ENCODE peak calls at places on chromosomes 3 and 15, in four cellular contexts. M is sigmoid colon, C is GM12865, S is AG09319. B is an unnamed sample.

GRCh38 chr3:41418961-41419691 is 219.8 kb downstream of the CTNNB1 start:
- DNase-seq in S (no peak), M (no peak), C (no peak), B (peak; percentile 65)

GRCh38 chr3:178492496-178492895 is 43.7 kb upstream of the KCNMB2 start:
- DNase-seq in S (no peak), C (no peak), M (no peak), B (no peak)

GRCh38 chr3:179829391-179829790 is 176.6 kb downstream of the USP13 start:
- DNase-seq in C (no peak), M (no peak), S (no peak), B (no peak)

GRCh38 chr3:74768010-74768409 is 153.6 kb upstream of the CNTN3 start:
- DNase-seq in C (no peak), S (no peak), M (no peak), B (no peak)

GRCh38 chr3:159919873-159920272 is 68.8 kb upstream of the IL12A start:
- DNase-seq in M (no peak), S (no peak), C (peak; percentile 75), B (no peak)

GRCh38 chr15:69554321-69554961 is 101.8 kb downstream of the RPLP1 start:
- DNase-seq in C (no peak), M (no peak), S (no peak), B (no peak)

GRCh38 chr15:60237411-60237810 is 160.4 kb downstream of the ANXA2 start:
- DNase-seq in S (no peak), C (no peak), M (no peak), B (no peak)

GRCh38 chr15:51097553-51098330 is 3.0 kb upstream of the TNFAIP8L3 start:
- DNase-seq in M (no peak), C (no peak), S (no peak), B (peak; percentile 69)

GRCh38 chr3:159775372-159775961 is 213.2 kb upstream of the IL12A start:
- DNase-seq in C (no peak), S (peak; percentile 74), M (peak; percentile 80), B (peak; percentile 80)

GRCh38 chr3:54631507-54632280 is 296.2 kb downstream of the LRTM1 start:
- DNase-seq in S (peak; percentile 42), C (no peak), M (no peak), B (no peak)

GRCh38 chr3:33030802-33031201 is 66.1 kb downstream of the GLB1 start:
- DNase-seq in M (no peak), C (peak; percentile 16), S (no peak), B (no peak)

GRCh38 chr3:24406900-24407299 is 87.8 kb downstream of the THRB start:
- DNase-seq in C (no peak), S (no peak), M (no peak), B (no peak)

DNA sequence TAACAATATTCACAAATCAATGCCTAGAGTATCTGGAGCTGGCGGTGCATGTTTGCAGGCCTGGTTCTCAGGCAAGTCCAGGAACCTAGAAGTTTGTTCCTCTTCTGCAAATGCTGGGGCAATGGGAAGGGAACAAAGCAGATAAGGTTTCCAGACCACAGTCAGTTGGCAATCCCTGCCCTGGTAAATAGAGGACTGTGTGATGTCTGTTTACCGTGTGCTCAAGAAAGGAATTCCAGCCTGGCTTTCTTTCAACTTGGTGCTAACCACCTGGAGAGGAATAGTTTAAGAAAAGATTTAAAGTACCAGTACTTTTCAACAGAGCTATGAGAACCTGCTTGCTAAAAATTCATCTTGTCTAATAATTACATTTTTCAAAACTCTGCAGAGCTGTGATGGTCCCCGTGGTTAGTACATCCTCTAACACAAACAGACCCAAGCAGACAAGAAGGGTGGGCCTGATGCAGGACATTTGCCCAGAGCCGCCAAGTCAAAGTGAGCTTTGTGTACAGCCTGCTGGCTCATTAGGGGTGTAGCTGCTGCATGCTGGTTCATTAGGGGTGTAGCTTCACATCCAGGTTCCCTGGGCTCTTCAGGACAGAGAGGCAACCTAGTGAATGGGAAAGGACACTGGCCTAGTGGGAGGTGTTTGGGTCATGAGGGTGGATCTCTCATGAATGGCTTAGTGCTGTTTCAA is 220.5 kb downstream of the SQOR start:
- DNase-seq in M (no peak), C (no peak), S (no peak), B (no peak)
- TF ChIP-seq CTCF in M (no peak), C (no peak), S (no peak), B (no peak)

GRCh38 chr3:172127141-172127540 is 87.8 kb downstream of the FNDC3B start:
- DNase-seq in C (no peak), S (no peak), M (no peak), B (no peak)

GRCh38 chr3:172125963-172126403 is 86.6 kb downstream of the FNDC3B start:
- DNase-seq in M (peak; percentile 93), S (peak; percentile 80), C (no peak), B (no peak)

GRCh38 chr3:172124271-172124670 is 84.9 kb downstream of the FNDC3B start:
- DNase-seq in M (no peak), S (no peak), C (no peak), B (no peak)

GRCh38 chr3:172126741-172127140 is 87.4 kb downstream of the FNDC3B start:
- DNase-seq in M (no peak), S (no peak), C (no peak), B (no peak)

DNA sequence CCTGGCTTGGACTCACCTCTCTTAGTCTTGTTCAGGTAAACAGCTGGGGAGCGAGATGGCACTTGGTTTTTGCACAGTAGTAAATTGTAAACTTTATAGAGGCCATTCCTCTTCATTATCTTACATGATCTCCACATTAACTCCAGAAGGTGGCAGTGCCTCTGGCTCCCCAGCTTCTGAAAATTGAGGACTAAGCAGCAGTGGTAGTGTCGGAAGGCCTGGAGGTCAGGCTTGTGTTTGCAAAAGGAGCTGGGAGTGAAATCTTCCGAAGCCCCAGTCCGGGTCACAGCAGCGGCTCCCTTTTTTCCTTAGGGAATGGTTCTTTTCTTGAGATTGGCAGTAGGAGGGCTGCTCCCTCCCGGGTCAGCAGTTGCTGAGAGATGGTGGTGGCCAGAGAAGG is 85.7 kb downstream of the FNDC3B start:
- DNase-seq in C (no peak), M (no peak), S (no peak), B (no peak)
- TF ChIP-seq CTCF in C (no peak), M (no peak), S (no peak), B (no peak)

GRCh38 chr15:36941798-36942197 is 158.6 kb downstream of the MEIS2 start:
- DNase-seq in M (no peak), C (no peak), S (no peak), B (no peak)
- TF ChIP-seq CTCF in M (no peak), C (no peak), S (no peak), B (no peak)

DNA sequence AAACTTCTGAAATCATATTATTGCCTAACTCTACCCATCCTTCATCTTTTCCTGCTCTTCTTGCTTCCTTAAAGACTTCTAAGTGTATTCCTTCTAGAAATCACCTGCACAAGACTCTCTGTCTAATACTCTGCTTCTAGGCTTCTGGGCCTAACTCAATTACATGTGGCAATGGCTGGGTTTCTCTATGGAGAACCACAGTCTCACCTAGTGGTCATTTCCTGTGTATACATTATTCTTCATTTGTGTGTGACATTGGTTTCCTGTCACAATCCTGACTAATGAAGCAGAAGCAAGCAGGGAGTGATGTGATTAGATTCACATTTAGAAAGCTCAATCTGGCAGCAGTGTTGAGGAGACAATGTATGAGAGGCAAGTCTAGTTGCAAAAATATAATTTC is 16.9 kb upstream of the CLDN1 start:
- DNase-seq in C (peak; percentile 66), M (no peak), S (no peak), B (peak; percentile 51)
- TF ChIP-seq CTCF in C (no peak), M (no peak), S (no peak), B (peak; percentile 17)

DNA sequence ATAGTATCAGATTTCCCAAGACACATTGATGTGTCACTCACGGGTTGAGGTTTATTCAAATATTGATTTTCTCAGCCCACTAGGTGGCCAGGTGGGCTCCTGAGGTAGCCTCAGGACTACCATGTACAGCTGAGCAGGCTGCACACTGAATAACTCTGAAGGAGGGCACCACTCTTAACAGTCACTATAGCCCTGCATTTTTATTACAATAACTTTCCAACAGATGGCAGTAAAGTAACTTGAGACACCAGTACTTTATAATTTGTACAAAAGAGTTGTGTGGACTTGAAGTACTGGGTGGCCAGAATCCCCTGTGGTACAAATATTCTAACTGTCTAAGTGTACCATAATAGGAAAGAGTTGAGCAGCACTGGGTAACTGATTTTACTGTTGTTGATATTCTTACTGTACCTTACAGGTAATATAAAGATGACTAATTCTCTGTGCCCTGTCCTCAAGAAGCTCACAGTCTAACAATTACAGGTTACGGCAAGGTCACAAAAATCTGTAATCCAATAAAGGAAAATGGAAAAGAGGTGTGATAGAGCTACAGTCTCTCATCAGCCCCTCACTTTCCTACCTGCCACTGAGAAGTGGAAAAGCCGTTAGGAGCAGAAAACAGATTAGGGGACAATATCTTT is 76.0 kb downstream of the ETFA start:
- DNase-seq in C (peak; percentile 53), S (no peak), M (no peak), B (peak; percentile 42)
- TF ChIP-seq CTCF in C (peak; percentile 32), S (peak; percentile 34), M (no peak), B (peak; percentile 34)

DNA sequence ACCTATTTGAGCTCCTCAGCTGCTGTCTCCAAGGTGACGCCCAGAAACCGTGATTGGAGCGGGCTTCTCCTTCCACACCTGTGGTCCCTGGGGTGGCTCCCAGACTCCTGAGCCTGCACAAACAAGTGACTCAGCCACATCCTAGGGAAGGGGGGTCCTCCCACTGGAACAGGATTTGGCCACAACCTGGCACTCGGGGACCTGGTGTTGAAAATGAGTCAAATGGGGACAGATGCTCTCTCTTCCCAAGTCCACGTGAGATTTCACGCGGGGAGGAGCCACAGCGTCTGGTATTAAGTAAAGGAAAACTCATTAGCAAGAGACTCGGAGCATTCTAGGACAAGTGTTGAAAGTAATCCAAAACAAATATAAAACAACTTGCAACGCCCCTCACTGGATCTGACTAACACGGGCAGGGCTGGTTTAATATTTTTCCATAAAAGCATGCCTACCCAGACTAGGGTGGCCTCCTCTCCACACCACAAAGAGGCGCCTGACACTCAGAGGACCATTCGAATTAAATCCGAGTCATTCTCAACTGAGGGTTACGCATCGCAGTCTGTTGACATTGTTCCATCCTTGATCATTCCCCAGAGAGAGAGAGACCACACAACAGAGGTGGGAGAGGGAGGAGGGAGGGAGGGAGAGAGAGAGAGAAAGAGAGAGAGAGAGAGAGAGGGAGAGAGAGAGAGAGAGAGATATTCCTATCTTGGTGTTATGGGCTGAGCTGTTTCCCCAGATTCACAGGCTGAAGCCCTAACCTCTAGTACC is 74.4 kb downstream of the MGLL start:
- DNase-seq in S (peak; percentile 49), M (peak; percentile 85), C (no peak), B (peak; percentile 78)
- TF ChIP-seq CTCF in S (peak; percentile 22), M (peak; percentile 7), C (no peak), B (no peak)

GRCh38 chr3:67460841-67461240 is 193.6 kb downstream of the SUCLG2 start:
- DNase-seq in S (no peak), M (no peak), C (no peak), B (no peak)
- TF ChIP-seq CTCF in S (no peak), M (no peak), C (no peak), B (no peak)

GRCh38 chr15:25182098-25182478 is 227.3 kb downstream of the SNRPN start:
- DNase-seq in M (peak; percentile 35), S (no peak), C (no peak), B (no peak)

GRCh38 chr15:25184356-25185155 is 229.8 kb downstream of the SNRPN start:
- DNase-seq in M (peak; percentile 24), S (no peak), C (no peak), B (no peak)

GRCh38 chr15:25183581-25184330 is 229.0 kb downstream of the SNRPN start:
- DNase-seq in S (no peak), M (peak; percentile 36), C (no peak), B (no peak)

GRCh38 chr15:25181290-25182097 is 226.7 kb downstream of the SNRPN start:
- DNase-seq in C (no peak), S (no peak), M (peak; percentile 46), B (no peak)

GRCh38 chr15:25182736-25183445 is 228.1 kb downstream of the SNRPN start:
- DNase-seq in C (no peak), S (no peak), M (peak; percentile 40), B (no peak)
- TF ChIP-seq CTCF in C (no peak), S (no peak), M (no peak), B (no peak)

B was measured in MCF 10A.